ENCODE peak calls at places on chromosomes 3 and 15, in ten cellular contexts. Q, L, M, X, R, G, S, V, K and U are unnamed samples.
A peak's percentile ranks its signal among the peaks of the same experiment; 100 is the strongest.

GRCh38 chr15:73485372-73485771 is 42.4 kb downstream of the REC114 start:
- DNase-seq in S (no peak), R (no peak), G (no peak), V (no peak), X (peak; percentile 17), M (no peak), K (peak; percentile 11), L (no peak), Q (no peak), U (no peak)

GRCh38 chr3:126527006-126527405 is 3.1 kb downstream of the CHST13 start:
- DNase-seq in G (no peak), X (no peak), Q (no peak), L (no peak), R (no peak), S (no peak), M (no peak), V (no peak), K (no peak), U (no peak)

GRCh38 chr3:128665362-128666021 is 14.9 kb upstream of the RPN1 start:
- DNase-seq in L (no peak), S (peak; percentile 52), V (no peak), Q (no peak), X (no peak), R (no peak), K (no peak), G (no peak), M (no peak), U (no peak)

GRCh38 chr15:56774356-56774755 is 41.0 kb upstream of the ZNF280D start:
- DNase-seq in K (no peak), Q (no peak), R (no peak), X (no peak), V (no peak), S (peak; percentile 97), G (no peak), M (no peak), L (no peak), U (no peak)

GRCh38 chr3:172606021-172606420 is 82.8 kb upstream of the TNFSF10 start:
- DNase-seq in X (no peak), L (no peak), V (no peak), R (no peak), G (no peak), K (peak; percentile 85), M (no peak), Q (no peak), S (no peak), U (peak; percentile 58)

GRCh38 chr3:172087198-172087597 is 47.8 kb downstream of the FNDC3B start:
- DNase-seq in Q (no peak), S (no peak), M (no peak), V (no peak), G (no peak), R (no peak), L (no peak), K (no peak), X (no peak), U (peak; percentile 54)

GRCh38 chr15:65558336-65558735 is 28.1 kb downstream of the HACD3 start:
- DNase-seq in S (no peak), M (no peak), K (peak; percentile 59), Q (no peak), X (no peak), L (no peak), R (no peak), G (no peak), V (no peak), U (no peak)

GRCh38 chr3:194087995-194088841 is 47.7 kb upstream of the HES1 start:
- DNase-seq in Q (no peak), M (no peak), R (no peak), G (no peak), V (no peak), K (peak; percentile 59), L (no peak), X (no peak), S (no peak), U (no peak)